ENCODE peak calls at places on chromosomes 6 and 20, in six cellular contexts. E is heart right ventricle; T is PC-9; F is OCI-LY7; Y is naive thymus-derived CD4-positive, alpha-beta T cell; P is adrenal gland. D is an unnamed sample.

GRCh38 chr6:79947191-79948173 is at the start of gene ELOVL4:
- DNase-seq in P (peak; percentile 46), F (no peak), Y (peak; percentile 7), T (no peak), E (peak; percentile 43), D (peak; percentile 47)

GRCh38 chr6:93323630-93324029 is 95.7 kb downstream of the EPHA7 start:
- DNase-seq in Y (no peak), P (no peak), E (no peak), T (no peak), F (no peak), D (no peak)

GRCh38 chr20:2991532-2991931 is 51.9 kb upstream of the GNRH2 start:
- DNase-seq in F (no peak), Y (no peak), P (no peak), E (no peak), T (no peak), D (no peak)

GRCh38 chr6:40276176-40276575 is 311.0 kb downstream of the LRFN2 start:
- DNase-seq in E (no peak), Y (no peak), F (no peak), T (no peak), P (no peak), D (no peak)

GRCh38 chr20:57323034-57323433 is 6.6 kb upstream of the SPO11 start:
- DNase-seq in T (peak; percentile 85), E (no peak), F (peak; percentile 61), P (no peak), Y (no peak), D (peak; percentile 18)

GRCh38 chr20:14919473-14920157 is 582.2 kb upstream of the FLRT3 start:
- DNase-seq in T (peak; percentile 73), P (no peak), E (no peak), F (no peak), Y (no peak), D (peak; percentile 19)

GRCh38 chr6:3414704-3415453 is 42.0 kb downstream of the SLC22A23 start:
- DNase-seq in Y (no peak), E (no peak), P (no peak), T (peak; percentile 94), F (no peak), D (no peak)

GRCh38 chr20:11880694-11881093 is 37.0 kb upstream of the BTBD3 start:
- DNase-seq in F (no peak), Y (no peak), E (no peak), T (no peak), P (no peak), D (no peak)

GRCh38 chr6:16747232-16748027 is 13.8 kb downstream of the ATXN1 start:
- DNase-seq in E (no peak), P (no peak), T (no peak), Y (no peak), F (no peak), D (no peak)

GRCh38 chr6:16669227-16669626 is 92.0 kb downstream of the ATXN1 start:
- DNase-seq in E (no peak), P (no peak), T (peak; percentile 74), Y (no peak), F (no peak), D (peak; percentile 46)

GRCh38 chr6:6486595-6486994 is 101.9 kb upstream of the LY86 start:
- DNase-seq in E (no peak), Y (no peak), F (no peak), P (no peak), T (no peak), D (no peak)

GRCh38 chr6:42907336-42907735 is 8.5 kb upstream of the PTCRA start:
- DNase-seq in E (no peak), T (no peak), P (no peak), F (no peak), Y (no peak), D (no peak)

GRCh38 chr6:49506569-49507111 is 6.9 kb downstream of the GLYATL3 start:
- DNase-seq in E (no peak), Y (no peak), T (no peak), P (no peak), F (no peak), D (peak; percentile 22)

GRCh38 chr6:333379-334002 is 41.2 kb downstream of the DUSP22 start:
- DNase-seq in P (no peak), Y (no peak), F (no peak), E (no peak), T (no peak), D (no peak)

GRCh38 chr6:336159-337114 is 44.1 kb downstream of the DUSP22 start:
- DNase-seq in Y (no peak), F (peak; percentile 53), E (no peak), T (no peak), P (no peak), D (peak; percentile 44)

GRCh38 chr6:335146-335545 is 42.9 kb downstream of the DUSP22 start:
- DNase-seq in Y (no peak), P (no peak), E (no peak), F (no peak), T (no peak), D (no peak)

GRCh38 chr6:334536-334935 is 42.2 kb downstream of the DUSP22 start:
- DNase-seq in F (no peak), E (no peak), Y (no peak), T (no peak), P (no peak), D (no peak)

GRCh38 chr6:335572-335971 is 43.3 kb downstream of the DUSP22 start:
- DNase-seq in T (no peak), E (no peak), Y (no peak), F (no peak), P (no peak), D (no peak)
- H3K9me3 ChIP-seq in T (no peaks in the 10 kb centered on the region), E (no peaks in the 10 kb centered on the region), Y (no peaks in the 10 kb centered on the region), F (no peaks in the 10 kb centered on the region), P (no peaks in the 10 kb centered on the region), D (no peaks in the 10 kb centered on the region)

GRCh38 chr6:4797590-4797989 is 21.4 kb downstream of the CDYL start:
- DNase-seq in E (no peak), P (no peak), F (no peak), T (no peak), Y (no peak), D (no peak)

GRCh38 chr6:4791174-4791573 is 15.0 kb downstream of the CDYL start:
- DNase-seq in T (no peak), F (no peak), P (no peak), E (no peak), Y (no peak), D (no peak)

GRCh38 chr6:4790158-4790899 is 14.1 kb downstream of the CDYL start:
- DNase-seq in P (no peak), E (no peak), Y (no peak), T (no peak), F (peak; percentile 18), D (no peak)

GRCh38 chr6:4788953-4789584 is 12.9 kb downstream of the CDYL start:
- DNase-seq in Y (no peak), T (no peak), F (peak; percentile 79), P (no peak), E (no peak), D (peak; percentile 20)

GRCh38 chr6:4794140-4794707 is 18.0 kb downstream of the CDYL start:
- DNase-seq in T (no peak), Y (no peak), E (peak; percentile 41), F (no peak), P (no peak), D (peak; percentile 44)
- H3K9me3 ChIP-seq in T (no peaks in the 10 kb centered on the region), Y (no peaks in the 10 kb centered on the region), E (peaks cover 5% of the 10 kb centered on the region), F (peaks cover 9% of the 10 kb centered on the region), P (no peaks in the 10 kb centered on the region), D (no peaks in the 10 kb centered on the region)

GRCh38 chr6:167401525-167402194 is 76.8 kb downstream of the TTLL2 start:
- DNase-seq in F (no peak), T (no peak), E (no peak), P (no peak), Y (no peak), D (peak; percentile 66)

GRCh38 chr6:167404385-167405049 is 79.6 kb downstream of the TTLL2 start:
- DNase-seq in F (no peak), P (no peak), Y (no peak), E (no peak), T (no peak), D (no peak)

GRCh38 chr6:167405778-167406532 is 81.1 kb downstream of the TTLL2 start:
- DNase-seq in T (no peak), E (no peak), P (no peak), F (no peak), Y (no peak), D (no peak)

GRCh38 chr6:167402195-167402686 is 77.4 kb downstream of the TTLL2 start:
- DNase-seq in Y (no peak), F (no peak), T (no peak), E (no peak), P (no peak), D (no peak)

DNA sequence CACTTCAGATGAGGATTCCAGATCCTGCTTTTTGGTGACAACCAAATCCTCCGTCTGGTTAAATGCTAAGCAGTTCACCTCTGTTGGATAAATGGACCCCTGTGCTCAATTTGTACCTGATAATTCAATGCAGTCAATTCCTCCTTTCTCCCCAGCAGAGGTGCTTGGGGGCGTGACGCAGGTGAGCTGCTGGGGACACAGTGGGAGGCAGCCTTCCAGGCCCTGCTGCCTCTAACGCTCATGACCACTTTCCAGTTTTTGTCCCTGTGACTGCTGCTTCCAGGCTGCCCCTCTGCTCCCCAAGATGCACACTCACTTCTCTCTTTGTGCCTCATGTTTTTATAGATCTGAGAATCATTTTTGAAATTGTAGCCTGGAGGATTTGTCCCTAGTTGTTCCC is 78.5 kb downstream of the TTLL2 start:
- DNase-seq in P (no peak), T (no peak), Y (no peak), E (no peak), F (no peak), D (no peak)
- H3K9me3 ChIP-seq in P (no peaks in the 10 kb centered on the region), T (no peaks in the 10 kb centered on the region), Y (no peaks in the 10 kb centered on the region), E (no peaks in the 10 kb centered on the region), F (no peaks in the 10 kb centered on the region), D (no peaks in the 10 kb centered on the region)

GRCh38 chr20:29299811-29300578 is 1957.5 kb upstream of the DEFB115 start:
- DNase-seq in F (no peak), Y (no peak), T (no peak), E (no peak), P (no peak), D (no peak)
- H3K9me3 ChIP-seq in F (peaks cover 4% of the 10 kb centered on the region), Y (no peaks in the 10 kb centered on the region), T (no peaks in the 10 kb centered on the region), E (peaks cover 21% of the 10 kb centered on the region), P (no peaks in the 10 kb centered on the region), D (peaks cover 4% of the 10 kb centered on the region)

GRCh38 chr6:165191461-165191860 is 117.9 kb downstream of the C6orf118 start:
- DNase-seq in Y (no peak), F (no peak), E (no peak), T (no peak), P (no peak), D (no peak)
- H3K9me3 ChIP-seq in Y (no peaks in the 10 kb centered on the region), F (no peaks in the 10 kb centered on the region), E (peaks cover 12% of the 10 kb centered on the region), T (no peaks in the 10 kb centered on the region), P (no peaks in the 10 kb centered on the region), D (peaks cover 10% of the 10 kb centered on the region)

GRCh38 chr6:159451051-159451450 is 242.0 kb downstream of the SOD2 start:
- DNase-seq in P (no peak), T (no peak), F (no peak), E (no peak), Y (no peak), D (no peak)
- H3K9me3 ChIP-seq in P (no peaks in the 10 kb centered on the region), T (no peaks in the 10 kb centered on the region), F (no peaks in the 10 kb centered on the region), E (no peaks in the 10 kb centered on the region), Y (no peaks in the 10 kb centered on the region), D (no peaks in the 10 kb centered on the region)